ENCODE peak calls at places on chromosomes 16 and 17, in four cellular contexts. I is upper lobe of right lung, B is CMK, Y is T47D. W is an unnamed sample.

GRCh38 chr17:4598776-4599504 is 14.6 kb downstream of the SMTNL2 start:
- DNase-seq in I (no peak), B (no peak), Y (no peak), W (peak)

GRCh38 chr17:49497147-49498036 is 2.3 kb downstream of the NGFR start:
- DNase-seq in I (no peak), B (no peak), Y (peak), W (peak)

GRCh38 chr17:7858487-7858832 is 657 bp downstream of the CYB5D1 start:
- DNase-seq in I (peak), B (no peak), Y (no peak), W (peak)

GRCh38 chr16:87190288-87191240 is 126.6 kb downstream of the C16orf95 start:
- DNase-seq in I (no peak), B (no peak), Y (peak), W (no peak)

GRCh38 chr17:6069611-6070279 is 434 bp upstream of the WSCD1 start:
- DNase-seq in I (no peak), B (no peak), Y (no peak), W (peak)

GRCh38 chr17:74332763-74333220 is 6.8 kb downstream of the KIF19 start:
- DNase-seq in I (no peak), B (no peak), Y (no peak), W (no peak)

GRCh38 chr17:79395046-79395445 is 215.8 kb downstream of the RBFOX3 start:
- DNase-seq in I (no peak), B (no peak), Y (no peak), W (no peak)

GRCh38 chr17:82031303-82031884 is at the start of gene RAC3:
- DNase-seq in I (no peak), B (no peak), Y (peak), W (no peak)

GRCh38 chr16:71894229-71894920 is 956 bp upstream of the IST1 start:
- DNase-seq in I (peak), B (no peak), Y (peak), W (peak)

GRCh38 chr17:2683912-2684311 is 27.7 kb downstream of the CLUH start:
- DNase-seq in I (no peak), B (no peak), Y (peak), W (no peak)

GRCh38 chr17:49218941-49219913 is 8.7 kb downstream of the ABI3 start:
- DNase-seq in I (peak), B (no peak), Y (no peak), W (peak)

GRCh38 chr16:31439519-31439918 is 3.1 kb downstream of the ZNF843 start:
- DNase-seq in I (no peak), B (no peak), Y (no peak), W (peak)

GRCh38 chr17:13393841-13394710 is 207.7 kb downstream of the HS3ST3A1 start:
- DNase-seq in I (no peak), B (no peak), Y (no peak), W (no peak)

GRCh38 chr17:49745175-49746139 is 18.5 kb downstream of the FAM117A start:
- DNase-seq in I (no peak), B (no peak), Y (no peak), W (no peak)

GRCh38 chr17:78343099-78343432 is 16.8 kb downstream of the SOCS3 start:
- DNase-seq in I (peak), B (no peak), Y (no peak), W (peak)

GRCh38 chr16:88784074-88784855 is 755 bp downstream of the PIEZO1 start:
- DNase-seq in I (peak), B (peak), Y (peak), W (peak)

GRCh38 chr16:23318639-23319038 is 16.5 kb downstream of the SCNN1B start:
- DNase-seq in I (peak), B (no peak), Y (no peak), W (peak)

GRCh38 chr17:49914096-49914490 is 54.9 kb upstream of the DLX4 start:
- DNase-seq in I (no peak), B (no peak), Y (peak), W (no peak)

GRCh38 chr17:1487939-1488825 is 4.3 kb downstream of the MYO1C start:
- DNase-seq in I (peak), B (peak), Y (peak), W (peak)

GRCh38 chr17:6435051-6435450 is at the start of gene AIPL1:
- DNase-seq in I (no peak), B (no peak), Y (no peak), W (no peak)

GRCh38 chr17:57165754-57166153 is 80.7 kb downstream of the AKAP1 start:
- DNase-seq in I (no peak), B (no peak), Y (no peak), W (no peak)

GRCh38 chr16:53212899-53213235 is 158.1 kb downstream of the CHD9 start:
- DNase-seq in I (no peak), B (no peak), Y (no peak), W (no peak)

GRCh38 chr16:84460406-84461028 is 43.9 kb downstream of the MEAK7 start:
- DNase-seq in I (peak), B (no peak), Y (no peak), W (no peak)

GRCh38 chr16:85833540-85833914 is 34.0 kb downstream of the COX4I1 start:
- DNase-seq in I (no peak), B (no peak), Y (no peak), W (peak)

GRCh38 chr17:82281076-82281475 is 7.6 kb upstream of the CSNK1D start:
- DNase-seq in I (no peak), B (no peak), Y (no peak), W (peak)

GRCh38 chr17:3894927-3895343 is 2.1 kb upstream of the CAMKK1 start:
- DNase-seq in I (no peak), B (no peak), Y (peak), W (peak)

GRCh38 chr16:68332411-68333121 is 21.7 kb downstream of the PRMT7 start:
- DNase-seq in I (no peak), B (no peak), Y (peak), W (peak)

GRCh38 chr17:34797724-34798123 is 163.5 kb downstream of the CCT6B start:
- DNase-seq in I (no peak), B (no peak), Y (peak), W (no peak)

GRCh38 chr17:83064021-83064731 is 15.2 kb upstream of the METRNL start:
- DNase-seq in I (peak), B (no peak), Y (no peak), W (peak)

GRCh38 chr16:10601444-10602401 is 21.3 kb upstream of the EMP2 start:
- DNase-seq in I (peak), B (no peak), Y (peak), W (no peak)

GRCh38 chr17:45294506-45294905 is 22.3 kb downstream of the MAP3K14 start:
- DNase-seq in I (no peak), B (no peak), Y (peak), W (peak)

GRCh38 chr16:68825427-68825826 is 17.9 kb upstream of the TANGO6 start:
- DNase-seq in I (no peak), B (no peak), Y (peak), W (no peak)

W was measured in kidney.